ENCODE peak calls at places on chromosomes 7 and 10, in four cellular contexts. T is K562, E is stomach, H is sigmoid colon. Z is an unnamed sample.

GRCh38 chr7:76260171-76260703 is 42.2 kb upstream of the HSPB1 start:
- DNase-seq in E (no peak), T (peak), H (no peak), Z (no peak)

GRCh38 chr10:19531324-19531723 is 284.9 kb upstream of the PLXDC2 start:
- DNase-seq in T (no peak), E (no peak), H (no peak), Z (no peak)

GRCh38 chr7:87416682-87417587 is 58.5 kb downstream of the ABCB4 start:
- DNase-seq in H (no peak), T (peak), E (peak), Z (peak)

GRCh38 chr10:99714446-99714845 is 17.5 kb downstream of the COX15 start:
- DNase-seq in H (no peak), E (no peak), T (no peak), Z (no peak)

GRCh38 chr7:87000344-87000743 is 59.1 kb downstream of the ELAPOR2 start:
- DNase-seq in E (no peak), T (no peak), H (no peak), Z (no peak)

GRCh38 chr7:80140388-80140787 is 5.8 kb downstream of the GNAI1 start:
- DNase-seq in E (no peak), H (no peak), T (no peak), Z (no peak)

GRCh38 chr10:132926070-132926469 is 16.3 kb downstream of the CFAP46 start:
- DNase-seq in E (no peak), H (no peak), T (no peak), Z (no peak)

GRCh38 chr7:1738511-1738910 is 68.4 kb downstream of the ELFN1 start:
- DNase-seq in H (no peak), T (no peak), E (no peak), Z (no peak)

GRCh38 chr7:71615017-71615416 is 483.1 kb downstream of the GALNT17 start:
- DNase-seq in T (no peak), H (no peak), E (no peak), Z (no peak)

GRCh38 chr10:63671317-63671937 is 150.2 kb downstream of the REEP3 start:
- DNase-seq in E (no peak), T (no peak), H (no peak), Z (no peak)

GRCh38 chr7:25945608-25946007 is 206.4 kb upstream of the NFE2L3 start:
- DNase-seq in H (no peak), T (no peak), E (no peak), Z (no peak)

GRCh38 chr10:84353052-84353803 is 24.8 kb downstream of the CCSER2 start:
- DNase-seq in E (no peak), H (no peak), T (no peak), Z (no peak)

GRCh38 chr10:118304521-118304920 is 37.6 kb downstream of the FAM204A start:
- DNase-seq in H (no peak), T (no peak), E (no peak), Z (no peak)

GRCh38 chr10:102644066-102644645 is at the start of gene TRIM8:
- DNase-seq in T (peak), E (peak), H (no peak), Z (peak)

GRCh38 chr7:17016402-17017010 is 134.7 kb upstream of the AGR3 start:
- DNase-seq in T (no peak), E (no peak), H (no peak), Z (no peak)

GRCh38 chr7:131502810-131503545 is 53.5 kb downstream of the PODXL start:
- DNase-seq in T (peak), H (no peak), E (no peak), Z (peak)

GRCh38 chr7:4108951-4109350 is 573.1 kb upstream of the FOXK1 start:
- DNase-seq in T (no peak), H (no peak), E (no peak), Z (no peak)

GRCh38 chr7:158805937-158806336 is 23.4 kb downstream of the ESYT2 start:
- DNase-seq in T (no peak), E (no peak), H (no peak), Z (no peak)

GRCh38 chr7:24574365-24574764 is 1.1 kb downstream of the PALS2 start:
- DNase-seq in E (no peak), H (no peak), T (peak), Z (no peak)

GRCh38 chr10:58393317-58393716 is 8.1 kb downstream of the TFAM start:
- DNase-seq in H (no peak), T (no peak), E (no peak), Z (no peak)

GRCh38 chr10:344582-345200 is 209.4 kb downstream of the ZMYND11 start:
- DNase-seq in E (no peak), H (peak), T (no peak), Z (no peak)

GRCh38 chr7:123060446-123060845 is 64.9 kb upstream of the TAS2R16 start:
- DNase-seq in T (no peak), H (no peak), E (no peak), Z (no peak)

GRCh38 chr10:42972946-42973345 is 103.9 kb upstream of the RET start:
- DNase-seq in E (no peak), T (no peak), H (no peak), Z (no peak)

GRCh38 chr7:117774943-117775342 is 98.3 kb downstream of the CTTNBP2 start:
- DNase-seq in T (no peak), E (no peak), H (no peak), Z (no peak)

GRCh38 chr7:143210541-143210940 is 11.3 kb upstream of the TAS2R40 start:
- DNase-seq in T (no peak), H (no peak), E (no peak), Z (no peak)

DNA sequence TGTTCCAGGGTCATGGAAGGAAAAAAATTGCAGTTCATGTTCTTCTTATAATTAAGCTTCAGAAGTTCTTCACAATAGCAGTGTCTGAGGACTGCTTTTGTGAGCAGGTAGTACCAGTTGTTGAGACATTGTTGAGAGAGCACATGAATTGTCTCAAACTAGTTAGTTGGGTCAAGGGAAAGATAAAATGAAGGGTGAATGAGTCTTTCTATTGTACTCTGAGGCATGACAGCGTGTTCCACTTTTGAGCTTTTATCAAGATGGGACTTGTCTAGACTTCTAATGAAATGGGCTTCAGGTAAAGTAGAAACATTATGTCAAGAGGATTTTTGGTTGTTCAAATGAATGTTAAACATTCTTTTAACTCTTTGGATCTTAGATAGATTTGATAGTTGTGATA is 26.0 kb downstream of the KAT6B start:
- DNase-seq in E (no peak), T (peak), H (no peak), Z (no peak)
- H3K27ac ChIP-seq in E (no peak), T (peak), H (no peak), Z (no peak)

DNA sequence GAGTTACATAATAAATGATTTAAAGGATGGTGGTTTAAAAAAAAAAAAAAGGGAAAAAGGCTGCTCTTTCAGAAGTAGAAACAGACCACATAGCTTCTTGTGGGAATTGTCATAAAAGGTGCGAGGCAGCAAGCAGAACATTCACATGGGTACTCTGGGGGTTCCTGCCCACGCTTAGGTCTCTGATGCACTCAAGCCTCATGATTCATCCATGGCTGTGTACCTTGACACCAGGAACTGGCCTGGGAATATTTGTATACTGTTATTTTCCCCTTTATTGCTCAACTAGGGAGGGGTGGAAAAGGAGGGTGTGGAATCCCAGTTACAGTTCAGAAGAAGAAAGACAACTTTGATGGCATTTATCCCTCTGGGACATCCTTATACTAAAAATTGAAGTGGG is 4.0 kb downstream of the PON2 start:
- DNase-seq in E (no peak), H (no peak), T (no peak), Z (no peak)
- TF ChIP-seq EP300 in E (no peak), H (no peak), T (no peak), Z (no peak)

GRCh38 chr7:23356168-23356567 is 57.0 kb downstream of the MALSU1 start:
- DNase-seq in E (no peak), T (no peak), H (no peak), Z (no peak)

GRCh38 chr7:23358152-23358674 is 59.1 kb downstream of the MALSU1 start:
- DNase-seq in T (no peak), H (no peak), E (no peak), Z (no peak)

GRCh38 chr7:23356726-23357125 is 57.6 kb downstream of the MALSU1 start:
- DNase-seq in H (no peak), T (no peak), E (no peak), Z (no peak)

GRCh38 chr7:23353172-23353571 is 54.0 kb downstream of the MALSU1 start:
- DNase-seq in H (no peak), E (no peak), T (no peak), Z (no peak)

GRCh38 chr7:23357190-23358093 is 58.3 kb downstream of the MALSU1 start:
- DNase-seq in H (no peak), T (peak), E (no peak), Z (no peak)
- TF ChIP-seq CTCF in H (no peak), T (peak), E (no peak), Z (no peak)

GRCh38 chr7:98881561-98882315 is 3.4 kb downstream of the TRRAP start:
- DNase-seq in H (no peak), T (no peak), E (no peak), Z (no peak)
- H3K27ac ChIP-seq in H (no peak), T (no peak), E (no peak), Z (no peak)

GRCh38 chr7:82723411-82723810 is 279.8 kb upstream of the CACNA2D1 start:
- DNase-seq in E (no peak), T (no peak), H (no peak), Z (no peak)

GRCh38 chr7:82729172-82730030 is 285.8 kb upstream of the CACNA2D1 start:
- DNase-seq in H (no peak), T (peak), E (no peak), Z (no peak)

GRCh38 chr7:82722946-82723345 is 279.4 kb upstream of the CACNA2D1 start:
- DNase-seq in T (no peak), E (no peak), H (no peak), Z (no peak)

GRCh38 chr7:82726038-82726800 is 282.6 kb upstream of the CACNA2D1 start:
- DNase-seq in E (no peak), H (no peak), T (no peak), Z (peak)
- TF ChIP-seq EP300 in E (no peak), H (no peak), T (no peak), Z (no peak)

DNA sequence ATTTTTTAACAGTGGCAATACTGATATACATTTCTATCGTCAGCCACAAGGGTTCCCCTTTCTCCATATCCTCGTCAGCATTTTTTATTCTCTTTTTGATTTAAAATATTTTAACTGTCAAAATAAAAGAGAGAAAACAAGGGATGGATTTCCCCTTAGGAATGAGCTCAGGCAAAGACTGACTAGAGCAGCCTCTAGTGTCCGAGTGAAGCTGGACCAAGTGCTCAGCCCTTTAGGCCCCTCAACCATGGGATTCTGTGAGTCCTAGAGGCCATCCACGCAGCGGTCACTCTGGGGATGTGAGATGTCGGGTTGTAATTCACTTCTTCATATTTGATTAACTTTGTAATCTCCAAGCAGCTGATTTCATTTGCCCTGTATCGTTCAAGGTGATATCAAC is 137.4 kb upstream of the RNF32 start:
- DNase-seq in E (no peak), H (no peak), T (no peak), Z (no peak)
- TF ChIP-seq CTCF in E (no peak), H (no peak), T (peak), Z (no peak)

GRCh38 chr7:150329331-150330106 is 6.2 kb upstream of the ACTR3C start:
- DNase-seq in H (peak), E (no peak), T (no peak), Z (no peak)
- H3K27ac ChIP-seq in H (no peak), E (no peak), T (no peak), Z (no peak)

GRCh38 chr7:101393865-101394264 is 31.2 kb downstream of the COL26A1 start:
- DNase-seq in H (no peak), E (no peak), T (no peak), Z (no peak)

GRCh38 chr7:101391991-101392390 is 29.3 kb downstream of the COL26A1 start:
- DNase-seq in H (no peak), T (no peak), E (no peak), Z (no peak)

GRCh38 chr7:101395376-101395775 is 32.7 kb downstream of the COL26A1 start:
- DNase-seq in E (no peak), H (no peak), T (no peak), Z (no peak)

GRCh38 chr7:101386558-101387199 is 24.0 kb downstream of the COL26A1 start:
- DNase-seq in E (no peak), T (peak), H (no peak), Z (no peak)

GRCh38 chr7:101390901-101391301 is 28.2 kb downstream of the COL26A1 start:
- DNase-seq in E (no peak), H (no peak), T (peak), Z (no peak)
- TF ChIP-seq EP300 in E (no peak), H (no peak), T (no peak), Z (no peak)